ENCODE peak calls at places on chromosomes 7 and 10, in eight cellular contexts. One of them, this sample, is unnamed.

GRCh38 chr10:18429335-18429734 is 222.1 kb downstream of the NSUN6 start:
- DNase-seq in lower lobe of right lung: no peak
- DNase-seq in upper lobe of right lung: no peak
- DNase-seq in NB4: no peak
- DNase-seq in fibroblast of villous mesenchyme: no peak
- DNase-seq in hepatocyte: no peak
- DNase-seq in AG10803: no peak
- DNase-seq in Peyer's patch: no peak
- DNase-seq in this sample: no peak

GRCh38 chr7:43112941-43113621 is 634 bp downstream of the HECW1 start:
- DNase-seq in AG10803: peak; percentile 56
- DNase-seq in hepatocyte: peak; percentile 73
- DNase-seq in Peyer's patch: no peak
- DNase-seq in lower lobe of right lung: no peak
- DNase-seq in NB4: no peak
- DNase-seq in upper lobe of right lung: peak; percentile 61
- DNase-seq in fibroblast of villous mesenchyme: peak; percentile 51
- DNase-seq in this sample: peak; percentile 71

GRCh38 chr7:151650161-151650560 is 130.5 kb upstream of the RHEB start:
- DNase-seq in lower lobe of right lung: no peak
- DNase-seq in fibroblast of villous mesenchyme: no peak
- DNase-seq in NB4: peak; percentile 63
- DNase-seq in Peyer's patch: no peak
- DNase-seq in hepatocyte: no peak
- DNase-seq in AG10803: no peak
- DNase-seq in upper lobe of right lung: no peak
- DNase-seq in this sample: no peak

GRCh38 chr10:89367529-89367928 is 10.3 kb upstream of the IFIT1B start:
- DNase-seq in fibroblast of villous mesenchyme: no peak
- DNase-seq in NB4: no peak
- DNase-seq in hepatocyte: no peak
- DNase-seq in AG10803: no peak
- DNase-seq in lower lobe of right lung: no peak
- DNase-seq in upper lobe of right lung: no peak
- DNase-seq in Peyer's patch: no peak
- DNase-seq in this sample: no peak

GRCh38 chr7:45446195-45446944 is 127.8 kb upstream of the ADCY1 start:
- DNase-seq in upper lobe of right lung: no peak
- DNase-seq in lower lobe of right lung: no peak
- DNase-seq in Peyer's patch: no peak
- DNase-seq in hepatocyte: no peak
- DNase-seq in AG10803: no peak
- DNase-seq in NB4: no peak
- DNase-seq in fibroblast of villous mesenchyme: peak; percentile 17
- DNase-seq in this sample: no peak

GRCh38 chr10:11425288-11425595 is 186.2 kb downstream of the USP6NL start:
- DNase-seq in Peyer's patch: no peak
- DNase-seq in NB4: no peak
- DNase-seq in lower lobe of right lung: no peak
- DNase-seq in AG10803: no peak
- DNase-seq in fibroblast of villous mesenchyme: peak; percentile 30
- DNase-seq in hepatocyte: no peak
- DNase-seq in upper lobe of right lung: no peak
- DNase-seq in this sample: no peak

GRCh38 chr7:102828291-102828690 is 79.5 kb downstream of the FAM185A start:
- DNase-seq in Peyer's patch: no peak
- DNase-seq in fibroblast of villous mesenchyme: no peak
- DNase-seq in NB4: no peak
- DNase-seq in hepatocyte: no peak
- DNase-seq in AG10803: peak; percentile 27
- DNase-seq in upper lobe of right lung: no peak
- DNase-seq in lower lobe of right lung: no peak
- DNase-seq in this sample: no peak

GRCh38 chr7:137933270-137934017 is 68.4 kb downstream of the CREB3L2 start:
- DNase-seq in upper lobe of right lung: no peak
- DNase-seq in hepatocyte: no peak
- DNase-seq in lower lobe of right lung: no peak
- DNase-seq in AG10803: peak; percentile 71
- DNase-seq in fibroblast of villous mesenchyme: peak; percentile 76
- DNase-seq in Peyer's patch: no peak
- DNase-seq in NB4: peak; percentile 54
- DNase-seq in this sample: no peak

GRCh38 chr7:20193242-20193777 is 23.9 kb downstream of the MACC1 start:
- DNase-seq in hepatocyte: no peak
- DNase-seq in Peyer's patch: no peak
- DNase-seq in fibroblast of villous mesenchyme: no peak
- DNase-seq in NB4: no peak
- DNase-seq in lower lobe of right lung: no peak
- DNase-seq in upper lobe of right lung: no peak
- DNase-seq in AG10803: no peak
- DNase-seq in this sample: no peak

GRCh38 chr7:105840981-105841749 is 35.2 kb downstream of the ATXN7L1 start:
- DNase-seq in AG10803: no peak
- DNase-seq in upper lobe of right lung: no peak
- DNase-seq in fibroblast of villous mesenchyme: peak; percentile 66
- DNase-seq in hepatocyte: no peak
- DNase-seq in Peyer's patch: no peak
- DNase-seq in lower lobe of right lung: no peak
- DNase-seq in NB4: no peak
- DNase-seq in this sample: no peak

GRCh38 chr7:50212666-50213621 is 91.6 kb upstream of the IKZF1 start:
- DNase-seq in NB4: peak; percentile 99
- DNase-seq in fibroblast of villous mesenchyme: no peak
- DNase-seq in upper lobe of right lung: no peak
- DNase-seq in lower lobe of right lung: no peak
- DNase-seq in AG10803: no peak
- DNase-seq in Peyer's patch: no peak
- DNase-seq in hepatocyte: no peak
- DNase-seq in this sample: no peak

GRCh38 chr10:69883256-69883655 is 81.5 kb downstream of the COL13A1 start:
- DNase-seq in upper lobe of right lung: no peak
- DNase-seq in AG10803: no peak
- DNase-seq in hepatocyte: peak; percentile 66
- DNase-seq in lower lobe of right lung: no peak
- DNase-seq in fibroblast of villous mesenchyme: no peak
- DNase-seq in NB4: no peak
- DNase-seq in Peyer's patch: no peak
- DNase-seq in this sample: no peak

GRCh38 chr10:126302831-126303230 is 85.4 kb downstream of the ADAM12 start:
- DNase-seq in AG10803: no peak
- DNase-seq in hepatocyte: no peak
- DNase-seq in NB4: no peak
- DNase-seq in upper lobe of right lung: no peak
- DNase-seq in lower lobe of right lung: no peak
- DNase-seq in fibroblast of villous mesenchyme: peak; percentile 57
- DNase-seq in Peyer's patch: no peak
- DNase-seq in this sample: no peak

GRCh38 chr7:156160811-156161210 is 348.5 kb upstream of the SHH start:
- DNase-seq in AG10803: no peak
- DNase-seq in upper lobe of right lung: peak; percentile 72
- DNase-seq in fibroblast of villous mesenchyme: no peak
- DNase-seq in Peyer's patch: no peak
- DNase-seq in lower lobe of right lung: no peak
- DNase-seq in NB4: no peak
- DNase-seq in hepatocyte: peak; percentile 28
- DNase-seq in this sample: no peak

GRCh38 chr10:131947631-131948347 is 33.9 kb downstream of the BNIP3 start:
- DNase-seq in AG10803: peak; percentile 75
- DNase-seq in hepatocyte: no peak
- DNase-seq in lower lobe of right lung: no peak
- DNase-seq in fibroblast of villous mesenchyme: peak; percentile 78
- DNase-seq in upper lobe of right lung: peak; percentile 15
- DNase-seq in NB4: no peak
- DNase-seq in Peyer's patch: no peak
- DNase-seq in this sample: no peak

GRCh38 chr7:146772581-146772980 is 656.0 kb downstream of the CNTNAP2 start:
- DNase-seq in hepatocyte: peak; percentile 32
- DNase-seq in lower lobe of right lung: no peak
- DNase-seq in Peyer's patch: no peak
- DNase-seq in AG10803: no peak
- DNase-seq in upper lobe of right lung: no peak
- DNase-seq in fibroblast of villous mesenchyme: no peak
- DNase-seq in NB4: peak; percentile 47
- DNase-seq in this sample: no peak
- TF ChIP-seq CTCF in hepatocyte: peak; percentile 31
- TF ChIP-seq CTCF in lower lobe of right lung: no peak
- TF ChIP-seq CTCF in Peyer's patch: no peak
- TF ChIP-seq CTCF in AG10803: no peak
- TF ChIP-seq CTCF in upper lobe of right lung: no peak
- TF ChIP-seq CTCF in fibroblast of villous mesenchyme: no peak
- TF ChIP-seq CTCF in NB4: peak; percentile 60
- TF ChIP-seq CTCF in this sample: peak; percentile 65

GRCh38 chr7:128017460-128017859 is 13.8 kb downstream of the LRRC4 start:
- DNase-seq in hepatocyte: no peak
- DNase-seq in fibroblast of villous mesenchyme: no peak
- DNase-seq in upper lobe of right lung: no peak
- DNase-seq in lower lobe of right lung: no peak
- DNase-seq in NB4: no peak
- DNase-seq in Peyer's patch: no peak
- DNase-seq in AG10803: no peak
- DNase-seq in this sample: no peak

GRCh38 chr7:128019330-128019729 is 11.9 kb downstream of the LRRC4 start:
- DNase-seq in lower lobe of right lung: no peak
- DNase-seq in fibroblast of villous mesenchyme: no peak
- DNase-seq in AG10803: no peak
- DNase-seq in upper lobe of right lung: no peak
- DNase-seq in Peyer's patch: no peak
- DNase-seq in NB4: no peak
- DNase-seq in hepatocyte: no peak
- DNase-seq in this sample: no peak

GRCh38 chr7:128021361-128021760 is 9.9 kb downstream of the LRRC4 start:
- DNase-seq in upper lobe of right lung: no peak
- DNase-seq in lower lobe of right lung: no peak
- DNase-seq in hepatocyte: peak; percentile 37
- DNase-seq in fibroblast of villous mesenchyme: no peak
- DNase-seq in AG10803: no peak
- DNase-seq in NB4: no peak
- DNase-seq in Peyer's patch: no peak
- DNase-seq in this sample: no peak

GRCh38 chr7:128017880-128018845 is 13.1 kb downstream of the LRRC4 start:
- DNase-seq in NB4: no peak
- DNase-seq in AG10803: no peak
- DNase-seq in fibroblast of villous mesenchyme: no peak
- DNase-seq in lower lobe of right lung: peak; percentile 56
- DNase-seq in upper lobe of right lung: no peak
- DNase-seq in hepatocyte: no peak
- DNase-seq in Peyer's patch: no peak
- DNase-seq in this sample: no peak

DNA sequence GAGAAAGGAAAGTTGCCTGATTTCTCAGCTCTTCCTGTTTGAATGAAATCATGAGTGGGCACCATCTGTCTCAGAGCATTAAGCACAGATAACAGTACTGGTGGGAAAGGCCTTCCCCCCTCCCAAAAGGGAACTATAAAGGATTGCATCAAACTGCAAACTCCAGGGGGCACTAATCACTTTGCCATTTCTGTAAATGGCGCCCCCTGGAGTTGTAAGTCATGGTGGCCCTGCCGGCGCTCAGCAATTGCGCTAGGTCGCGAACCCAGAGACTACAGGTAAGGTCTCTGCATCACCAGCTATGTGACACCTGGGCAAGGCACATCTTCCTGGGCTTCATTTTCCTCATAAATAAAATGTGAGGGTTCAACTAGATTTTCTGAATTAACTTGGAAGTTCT is 11.1 kb downstream of the LRRC4 start:
- DNase-seq in Peyer's patch: no peak
- DNase-seq in AG10803: no peak
- DNase-seq in hepatocyte: no peak
- DNase-seq in NB4: peak; percentile 69
- DNase-seq in lower lobe of right lung: no peak
- DNase-seq in upper lobe of right lung: no peak
- DNase-seq in fibroblast of villous mesenchyme: no peak
- DNase-seq in this sample: no peak
- TF ChIP-seq CTCF in Peyer's patch: no peak
- TF ChIP-seq CTCF in AG10803: peak; percentile 16
- TF ChIP-seq CTCF in hepatocyte: peak; percentile 18
- TF ChIP-seq CTCF in NB4: peak; percentile 89
- TF ChIP-seq CTCF in lower lobe of right lung: no peak
- TF ChIP-seq CTCF in upper lobe of right lung: peak; percentile 20
- TF ChIP-seq CTCF in fibroblast of villous mesenchyme: peak; percentile 33
- TF ChIP-seq CTCF in this sample: peak; percentile 57

DNA sequence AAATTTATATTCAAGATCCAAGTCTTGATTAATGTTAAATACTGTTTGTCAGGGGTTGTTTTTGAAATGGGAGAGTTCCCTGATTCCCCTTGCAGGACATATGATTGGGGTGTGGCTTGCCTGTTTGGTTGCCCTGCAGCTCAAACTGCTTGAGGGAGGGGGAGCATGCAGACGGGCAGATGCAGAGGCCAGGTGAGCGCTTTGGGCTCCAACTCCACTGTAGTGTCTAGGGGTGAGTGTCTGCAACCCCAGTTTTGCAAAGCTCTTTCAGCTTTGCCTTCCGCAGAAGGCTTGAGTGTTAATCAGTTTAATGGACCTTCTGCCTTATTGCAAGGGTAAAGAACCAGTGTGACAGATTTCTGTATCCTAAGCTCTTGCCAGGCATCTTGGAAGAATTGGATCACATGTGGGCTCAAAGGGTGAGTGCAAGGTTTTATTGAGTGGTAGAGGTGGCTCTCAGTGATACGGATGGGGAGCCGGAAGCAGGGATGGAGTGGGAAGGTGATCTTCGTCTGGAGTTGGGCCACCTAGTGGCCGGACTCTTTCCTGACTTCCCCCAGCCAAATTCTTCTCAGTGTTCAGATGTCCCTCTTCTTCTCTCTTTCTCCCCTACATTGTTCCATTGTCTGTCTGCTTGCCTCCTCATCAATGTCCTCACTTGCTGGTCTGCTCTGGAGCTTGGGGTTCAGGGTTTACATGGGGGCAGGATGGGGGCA is 479.7 kb downstream of the ATRNL1 start:
- DNase-seq in NB4: peak; percentile 15
- DNase-seq in lower lobe of right lung: no peak
- DNase-seq in upper lobe of right lung: no peak
- DNase-seq in hepatocyte: peak; percentile 7
- DNase-seq in AG10803: no peak
- DNase-seq in fibroblast of villous mesenchyme: no peak
- DNase-seq in Peyer's patch: no peak
- DNase-seq in this sample: no peak
- TF ChIP-seq CTCF in NB4: peak; percentile 57
- TF ChIP-seq CTCF in lower lobe of right lung: peak; percentile 20
- TF ChIP-seq CTCF in upper lobe of right lung: peak; percentile 10
- TF ChIP-seq CTCF in hepatocyte: no peak
- TF ChIP-seq CTCF in AG10803: no peak
- TF ChIP-seq CTCF in fibroblast of villous mesenchyme: peak; percentile 23
- TF ChIP-seq CTCF in Peyer's patch: no peak
- TF ChIP-seq CTCF in this sample: peak; percentile 55

DNA sequence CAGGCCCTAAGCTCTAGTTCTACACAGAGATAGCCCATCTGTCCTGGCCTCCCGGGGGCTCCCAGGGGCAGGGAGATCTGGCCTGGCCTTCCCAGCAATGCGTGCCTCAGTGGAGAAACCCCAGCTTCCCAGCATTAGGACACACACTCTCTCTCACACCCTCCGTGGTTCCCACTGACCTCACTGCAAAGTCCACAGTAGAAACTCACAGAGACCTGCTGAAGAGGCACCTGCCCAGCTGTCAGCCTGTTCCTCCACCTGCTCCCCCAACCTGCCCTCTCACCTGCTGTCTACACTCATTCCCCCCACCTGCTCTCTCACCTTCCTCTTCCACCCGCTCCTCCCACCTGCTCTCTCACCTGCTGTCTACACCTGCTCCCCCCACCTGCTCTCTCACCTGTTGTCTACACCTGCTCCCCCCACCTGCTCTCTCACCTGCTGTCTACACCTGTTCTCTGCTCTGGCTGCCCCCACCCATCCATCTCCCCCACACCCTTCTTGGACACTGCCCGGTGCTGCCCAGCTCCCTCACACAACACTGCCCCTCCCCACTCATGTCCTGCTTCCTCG is 21.1 kb upstream of the PFKP start:
- DNase-seq in NB4: no peak
- DNase-seq in hepatocyte: no peak
- DNase-seq in upper lobe of right lung: no peak
- DNase-seq in AG10803: no peak
- DNase-seq in Peyer's patch: no peak
- DNase-seq in fibroblast of villous mesenchyme: no peak
- DNase-seq in lower lobe of right lung: no peak
- DNase-seq in this sample: no peak
- TF ChIP-seq CTCF in NB4: no peak
- TF ChIP-seq CTCF in hepatocyte: no peak
- TF ChIP-seq CTCF in upper lobe of right lung: no peak
- TF ChIP-seq CTCF in AG10803: no peak
- TF ChIP-seq CTCF in Peyer's patch: no peak
- TF ChIP-seq CTCF in fibroblast of villous mesenchyme: no peak
- TF ChIP-seq CTCF in lower lobe of right lung: no peak
- TF ChIP-seq CTCF in this sample: no peak

This sample was measured in type B pancreatic cell.